ENCODE peak calls at places on chromosomes 3 and 15, in four cellular contexts. One of them, this sample, is unnamed.

GRCh38 chr3:16719426-16719825 is 114.2 kb upstream of the DAZL start:
- DNase-seq in CD8-positive, alpha-beta memory T cell: no peak
- DNase-seq in endothelial cell: no peak
- DNase-seq in GM19239: no peak
- DNase-seq in this sample: no peak

GRCh38 chr15:71485094-71485693 is 325.2 kb upstream of the NR2E3 start:
- DNase-seq in CD8-positive, alpha-beta memory T cell: no peak
- DNase-seq in endothelial cell: no peak
- DNase-seq in GM19239: no peak
- DNase-seq in this sample: no peak

GRCh38 chr3:126990890-126991289 is 8.0 kb downstream of the PLXNA1 start:
- DNase-seq in CD8-positive, alpha-beta memory T cell: no peak
- DNase-seq in endothelial cell: no peak
- DNase-seq in GM19239: no peak
- DNase-seq in this sample: no peak

GRCh38 chr3:151044706-151045105 is 40.8 kb upstream of the MED12L start:
- DNase-seq in CD8-positive, alpha-beta memory T cell: no peak
- DNase-seq in endothelial cell: no peak
- DNase-seq in GM19239: no peak
- DNase-seq in this sample: no peak

GRCh38 chr15:71333839-71334238 is 218.6 kb downstream of the THSD4 start:
- DNase-seq in CD8-positive, alpha-beta memory T cell: no peak
- DNase-seq in endothelial cell: no peak
- DNase-seq in GM19239: no peak
- DNase-seq in this sample: no peak

GRCh38 chr3:158339638-158340037 is 229.7 kb downstream of the RSRC1 start:
- DNase-seq in CD8-positive, alpha-beta memory T cell: no peak
- DNase-seq in endothelial cell: no peak
- DNase-seq in GM19239: no peak
- DNase-seq in this sample: no peak

GRCh38 chr3:60178931-60179653 is 1072.2 kb downstream of the FHIT start:
- DNase-seq in CD8-positive, alpha-beta memory T cell: no peak
- DNase-seq in endothelial cell: no peak
- DNase-seq in GM19239: no peak
- DNase-seq in this sample: no peak

GRCh38 chr3:177579419-177579818 is 382.1 kb upstream of the TBL1XR1 start:
- DNase-seq in CD8-positive, alpha-beta memory T cell: no peak
- DNase-seq in endothelial cell: no peak
- DNase-seq in GM19239: no peak
- DNase-seq in this sample: no peak

GRCh38 chr3:71022552-71023335 is 560.8 kb downstream of the FOXP1 start:
- DNase-seq in CD8-positive, alpha-beta memory T cell: no peak
- DNase-seq in endothelial cell: peak; percentile 42
- DNase-seq in GM19239: no peak
- DNase-seq in this sample: no peak

GRCh38 chr3:69499899-69500316 is 114.0 kb upstream of the FRMD4B start:
- DNase-seq in CD8-positive, alpha-beta memory T cell: no peak
- DNase-seq in endothelial cell: no peak
- DNase-seq in GM19239: no peak
- DNase-seq in this sample: no peak

GRCh38 chr15:43150171-43150929 is 17.0 kb downstream of the TMEM62 start:
- DNase-seq in CD8-positive, alpha-beta memory T cell: no peak
- DNase-seq in endothelial cell: no peak
- DNase-seq in GM19239: no peak
- DNase-seq in this sample: no peak

GRCh38 chr3:15218689-15219088 is 12.6 kb downstream of the CAPN7 start:
- DNase-seq in CD8-positive, alpha-beta memory T cell: no peak
- DNase-seq in endothelial cell: no peak
- DNase-seq in GM19239: no peak
- DNase-seq in this sample: no peak

GRCh38 chr3:164952966-164953365 is 125.3 kb downstream of the SI start:
- DNase-seq in CD8-positive, alpha-beta memory T cell: no peak
- DNase-seq in endothelial cell: no peak
- DNase-seq in GM19239: no peak
- DNase-seq in this sample: no peak

GRCh38 chr15:40339621-40339945 is 1.2 kb downstream of the CCDC9B start:
- DNase-seq in CD8-positive, alpha-beta memory T cell: no peak
- DNase-seq in endothelial cell: no peak
- DNase-seq in GM19239: no peak
- DNase-seq in this sample: no peak

GRCh38 chr15:78979456-78980320 is 34.8 kb upstream of the CTSH start:
- DNase-seq in CD8-positive, alpha-beta memory T cell: no peak
- DNase-seq in endothelial cell: peak; percentile 72
- DNase-seq in GM19239: no peak
- DNase-seq in this sample: peak; percentile 52

GRCh38 chr3:77536038-77536775 is 496.3 kb downstream of the ROBO2 start:
- DNase-seq in CD8-positive, alpha-beta memory T cell: no peak
- DNase-seq in endothelial cell: no peak
- DNase-seq in GM19239: no peak
- DNase-seq in this sample: no peak